ENCODE peak calls at places on chromosome 2, in five cellular contexts. M is thoracic aorta, E is psoas muscle, N is adrenal gland, F is A549. A is an unnamed sample.

GRCh38 chr2:161138429-161138828 is 21.8 kb upstream of the TANK start:
- DNase-seq in M (no peak), E (no peak), N (no peak), F (no peak), A (no peak)

GRCh38 chr2:233938676-233939370 is 21.6 kb downstream of the TRPM8 start:
- DNase-seq in M (no peak), E (no peak), N (no peak), F (no peak), A (no peak)

GRCh38 chr2:61966087-61966727 is 60.7 kb downstream of the COMMD1 start:
- DNase-seq in M (no peak), E (no peak), N (no peak), F (no peak), A (no peak)

GRCh38 chr2:173970421-173971042 is 5.4 kb upstream of the SP3 start:
- DNase-seq in M (no peak), E (no peak), N (no peak), F (no peak), A (no peak)

GRCh38 chr2:99489758-99490087 is at the start of gene REV1:
- DNase-seq in M (no peak), E (no peak), N (no peak), F (no peak), A (no peak)

GRCh38 chr2:43073373-43073772 is 153.0 kb downstream of the ZFP36L2 start:
- DNase-seq in M (no peak), E (no peak), N (peak), F (no peak), A (no peak)

GRCh38 chr2:30711646-30712085 is 95.6 kb downstream of the CAPN13 start:
- DNase-seq in M (peak), E (peak), N (peak), F (peak), A (peak)

GRCh38 chr2:127660291-127660578 is 14.3 kb downstream of the GPR17 start:
- DNase-seq in M (no peak), E (no peak), N (no peak), F (no peak), A (no peak)

GRCh38 chr2:125424386-125424785 is 1231.6 kb upstream of the GYPC start:
- DNase-seq in M (no peak), E (no peak), N (no peak), F (no peak), A (no peak)

GRCh38 chr2:12596771-12597170 is 120.0 kb upstream of the TRIB2 start:
- DNase-seq in M (no peak), E (no peak), N (no peak), F (no peak), A (no peak)

GRCh38 chr2:219020604-219021365 is 20.5 kb downstream of the CFAP65 start:
- DNase-seq in M (no peak), E (peak), N (no peak), F (no peak), A (peak)

GRCh38 chr2:215601990-215602721 is 166.3 kb upstream of the FN1 start:
- DNase-seq in M (no peak), E (no peak), N (no peak), F (no peak), A (no peak)

GRCh38 chr2:239463541-239464165 is 62.8 kb upstream of the HDAC4 start:
- DNase-seq in M (no peak), E (peak), N (peak), F (no peak), A (peak)

GRCh38 chr2:3163401-3163800 is 214.2 kb downstream of the EIPR1 start:
- DNase-seq in M (no peak), E (no peak), N (no peak), F (no peak), A (no peak)

GRCh38 chr2:222057249-222058073 is 241.3 kb downstream of the PAX3 start:
- DNase-seq in M (no peak), E (no peak), N (no peak), F (peak), A (no peak)

GRCh38 chr2:43226955-43227829 is 786 bp upstream of the ZFP36L2 start:
- DNase-seq in M (peak), E (peak), N (peak), F (peak), A (peak)

GRCh38 chr2:64700133-64700809 is 46.6 kb upstream of the SERTAD2 start:
- DNase-seq in M (no peak), E (no peak), N (no peak), F (no peak), A (no peak)

GRCh38 chr2:190809139-190809764 is 71.4 kb upstream of the GLS start:
- DNase-seq in M (no peak), E (no peak), N (no peak), F (no peak), A (no peak)

GRCh38 chr2:12452211-12452610 is 264.5 kb upstream of the TRIB2 start:
- DNase-seq in M (no peak), E (no peak), N (no peak), F (no peak), A (no peak)

GRCh38 chr2:84901593-84902120 is 3.8 kb upstream of the TMSB10 start:
- DNase-seq in M (no peak), E (no peak), N (no peak), F (no peak), A (no peak)

GRCh38 chr2:43488737-43489136 is 107.1 kb downstream of the THADA start:
- DNase-seq in M (no peak), E (no peak), N (no peak), F (no peak), A (no peak)

GRCh38 chr2:226892729-226893128 is 56.9 kb downstream of the RHBDD1 start:
- DNase-seq in M (no peak), E (no peak), N (no peak), F (no peak), A (no peak)

GRCh38 chr2:240505946-240506345 is 51.8 kb downstream of the ANKMY1 start:
- DNase-seq in M (no peak), E (no peak), N (no peak), F (no peak), A (no peak)

GRCh38 chr2:9240745-9241144 is 34.1 kb downstream of the ASAP2 start:
- DNase-seq in M (no peak), E (no peak), N (no peak), F (no peak), A (no peak)
- H3K27ac ChIP-seq in M (peak), E (no peak), N (no peak), F (no peak), A (no peak)

GRCh38 chr2:196225213-196225612 is 53.8 kb upstream of the STK17B start:
- DNase-seq in M (no peak), E (no peak), N (no peak), F (no peak), A (no peak)
- H3K4me3 ChIP-seq in M (no peak), E (no peak), N (no peak), F (no peak), A (no peak)

GRCh38 chr2:111676423-111676822 is 207.6 kb downstream of the ANAPC1 start:
- DNase-seq in M (no peak), E (no peak), N (no peak), F (no peak), A (no peak)

GRCh38 chr2:111679202-111679601 is 204.8 kb downstream of the ANAPC1 start:
- DNase-seq in M (no peak), E (no peak), N (no peak), F (no peak), A (no peak)

GRCh38 chr2:111675419-111676194 is 208.4 kb downstream of the ANAPC1 start:
- DNase-seq in M (no peak), E (no peak), N (no peak), F (no peak), A (no peak)

GRCh38 chr2:111678161-111678560 is 205.8 kb downstream of the ANAPC1 start:
- DNase-seq in M (no peak), E (no peak), N (no peak), F (no peak), A (no peak)

GRCh38 chr2:111678651-111679050 is 205.3 kb downstream of the ANAPC1 start:
- DNase-seq in M (no peak), E (no peak), N (no peak), F (no peak), A (no peak)
- H3K27ac ChIP-seq in M (no peak), E (no peak), N (no peak), F (peak), A (no peak)

GRCh38 chr2:74032909-74033261 is 48.2 kb downstream of the TET3 start:
- DNase-seq in M (no peak), E (no peak), N (no peak), F (no peak), A (no peak)
- H3K4me3 ChIP-seq in M (no peak), E (peak), N (no peak), F (no peak), A (peak)

GRCh38 chr2:68127358-68128242 is 30.1 kb upstream of the PNO1 start:
- DNase-seq in M (no peak), E (no peak), N (no peak), F (no peak), A (no peak)
- H3K27ac ChIP-seq in M (no peak), E (no peak), N (no peak), F (no peak), A (no peak)

GRCh38 chr2:189409647-189410046 is 31.6 kb upstream of the WDR75 start:
- DNase-seq in M (no peak), E (no peak), N (no peak), F (no peak), A (no peak)

GRCh38 chr2:189409136-189409535 is 32.1 kb upstream of the WDR75 start:
- DNase-seq in M (no peak), E (no peak), N (no peak), F (no peak), A (no peak)

GRCh38 chr2:189407161-189407943 is 33.9 kb upstream of the WDR75 start:
- DNase-seq in M (no peak), E (no peak), N (no peak), F (peak), A (no peak)

GRCh38 chr2:189407944-189408209 is 33.4 kb upstream of the WDR75 start:
- DNase-seq in M (no peak), E (no peak), N (no peak), F (no peak), A (no peak)

DNA sequence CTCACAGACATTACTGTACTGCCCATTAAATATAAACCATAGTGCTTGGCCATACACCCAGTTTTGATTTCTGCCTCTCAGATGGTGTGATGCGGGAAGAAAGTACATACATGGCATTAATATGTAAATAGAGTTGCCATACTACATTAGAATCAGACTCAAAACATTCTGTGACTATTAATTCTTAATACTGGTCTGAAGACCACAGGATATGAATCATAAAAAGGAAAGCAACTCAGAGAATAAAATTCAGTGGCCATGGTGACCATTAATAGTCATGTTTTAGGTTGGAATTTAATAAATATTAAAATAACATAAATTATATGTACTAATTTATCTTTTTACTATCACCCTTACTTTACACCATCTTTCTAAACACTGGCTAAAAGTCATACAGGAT is 33.0 kb upstream of the WDR75 start:
- DNase-seq in M (no peak), E (no peak), N (no peak), F (no peak), A (no peak)
- H3K4me3 ChIP-seq in M (peak), E (no peak), N (peak), F (no peak), A (no peak)

GRCh38 chr2:159797468-159798375 is at the start of gene CD302:
- DNase-seq in M (peak), E (peak), N (peak), F (peak), A (peak)
- H3K27ac ChIP-seq in M (peak), E (peak), N (peak), F (peak), A (peak)

DNA sequence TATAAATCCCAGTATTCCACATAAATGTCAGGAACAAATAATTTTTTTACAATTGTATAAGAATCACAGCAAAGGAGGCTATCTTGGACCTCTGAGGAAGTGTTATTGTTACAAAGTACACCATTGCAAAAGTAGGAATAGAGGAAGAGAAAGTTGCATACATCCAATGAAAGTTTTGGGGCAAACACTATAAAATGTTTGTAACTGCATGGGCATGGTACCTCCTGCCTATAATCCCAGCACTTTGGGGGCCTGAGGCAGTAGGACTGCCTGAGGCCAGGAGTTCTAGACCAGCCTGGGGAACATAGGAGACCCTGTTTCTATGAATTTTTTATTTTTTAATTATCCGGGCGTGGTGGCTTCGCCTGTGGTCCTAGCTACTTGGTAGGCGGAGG is 755 bp upstream of the MEMO1 start:
- DNase-seq in M (no peak), E (no peak), N (no peak), F (no peak), A (no peak)
- H3K4me3 ChIP-seq in M (peak), E (peak), N (peak), F (peak), A (peak)

GRCh38 chr2:98153402-98153938 is 66.5 kb downstream of the VWA3B start:
- DNase-seq in M (no peak), E (no peak), N (no peak), F (no peak), A (no peak)

GRCh38 chr2:98145070-98145469 is 58.1 kb downstream of the VWA3B start:
- DNase-seq in M (no peak), E (no peak), N (no peak), F (no peak), A (no peak)

DNA sequence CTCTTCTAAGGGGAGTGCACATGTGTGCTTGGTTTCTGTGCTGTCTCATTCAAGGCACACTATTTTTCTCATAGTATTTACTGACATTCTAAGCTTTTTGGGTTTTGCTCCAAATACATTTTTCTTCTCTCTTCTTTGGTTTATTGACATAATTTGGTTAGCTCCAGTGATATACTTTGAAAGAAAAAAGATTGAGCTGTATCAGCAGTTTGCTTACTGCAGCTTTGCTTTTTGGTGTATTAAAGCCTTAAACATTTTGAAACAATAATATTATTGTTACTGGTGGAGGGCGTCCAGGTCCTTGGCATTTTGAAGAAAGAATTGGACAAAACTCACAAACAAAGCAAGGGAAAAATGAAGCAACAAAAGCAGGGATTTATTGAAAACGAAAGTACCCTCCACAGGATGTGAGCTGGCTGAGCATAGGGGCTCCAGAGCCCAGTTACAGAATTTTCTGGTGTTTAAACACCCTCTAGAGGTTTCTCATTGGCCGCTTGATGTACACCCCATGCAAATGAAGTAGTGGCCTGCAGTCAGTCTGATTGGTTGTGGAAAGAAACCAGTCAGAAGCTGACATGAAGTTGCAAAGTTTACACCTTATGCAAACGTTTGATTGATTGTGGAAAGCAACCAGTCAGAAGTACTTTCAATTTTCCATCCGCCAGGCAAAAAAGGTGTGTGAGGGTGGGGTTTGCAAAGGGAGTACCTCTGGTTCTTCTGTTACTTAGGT is 62.2 kb downstream of the VWA3B start:
- DNase-seq in M (no peak), E (no peak), N (peak), F (no peak), A (no peak)
- H3K27ac ChIP-seq in M (peak), E (no peak), N (no peak), F (no peak), A (peak)